ENCODE peak calls at places on chromosomes 16 and 17, in seven cellular contexts. G, P, R, T, C, F and I are unnamed samples.

GRCh38 chr16:46842192-46842895 is 11.4 kb upstream of the C16orf87 start:
- DNase-seq in G (no peak), P (no peak), R (no peak), T (no peak), C (no peak), F (no peak), I (no peak)

GRCh38 chr16:86818701-86819522 is 240.6 kb downstream of the FOXL1 start:
- DNase-seq in G (no peak), P (peak; percentile 23), R (no peak), T (no peak), C (no peak), F (no peak), I (no peak)

GRCh38 chr17:20009302-20010098 is at the start of gene SPECC1:
- DNase-seq in G (peak; percentile 94), P (peak; percentile 81), R (peak; percentile 65), T (no peak), C (peak; percentile 78), F (peak; percentile 62), I (peak; percentile 83)

GRCh38 chr16:57413301-57413730 is 8.7 kb downstream of the CCL17 start:
- DNase-seq in G (no peak), P (no peak), R (no peak), T (peak; percentile 52), C (peak; percentile 60), F (no peak), I (peak; percentile 72)

GRCh38 chr16:10983175-10983558 is 38.8 kb downstream of the CLEC16A start:
- DNase-seq in G (no peak), P (no peak), R (no peak), T (no peak), C (no peak), F (no peak), I (no peak)

GRCh38 chr17:80361495-80362220 is 53.3 kb upstream of the ENDOV start:
- DNase-seq in G (peak; percentile 71), P (peak; percentile 58), R (no peak), T (no peak), C (no peak), F (no peak), I (no peak)

GRCh38 chr17:349666-350065 is 2.9 kb downstream of the RPH3AL start:
- DNase-seq in G (no peak), P (no peak), R (no peak), T (no peak), C (no peak), F (no peak), I (no peak)

GRCh38 chr17:6574689-6575595 is 18.6 kb upstream of the PITPNM3 start:
- DNase-seq in G (no peak), P (peak; percentile 60), R (no peak), T (peak; percentile 40), C (peak; percentile 61), F (no peak), I (peak; percentile 66)

GRCh38 chr17:48725005-48725293 is 2.0 kb downstream of the PRAC2 start:
- DNase-seq in G (no peak), P (no peak), R (no peak), T (no peak), C (no peak), F (no peak), I (no peak)

GRCh38 chr17:60534010-60534555 is 8.0 kb upstream of the APPBP2 start:
- DNase-seq in G (no peak), P (no peak), R (no peak), T (no peak), C (no peak), F (no peak), I (no peak)

GRCh38 chr17:80710716-80711115 is 166.1 kb downstream of the RPTOR start:
- DNase-seq in G (no peak), P (no peak), R (no peak), T (no peak), C (no peak), F (no peak), I (no peak)

GRCh38 chr17:53316073-53316472 is 506.7 kb upstream of the KIF2B start:
- DNase-seq in G (no peak), P (no peak), R (no peak), T (no peak), C (no peak), F (no peak), I (no peak)

GRCh38 chr17:53319947-53320346 is 502.8 kb upstream of the KIF2B start:
- DNase-seq in G (no peak), P (no peak), R (no peak), T (no peak), C (no peak), F (no peak), I (no peak)

GRCh38 chr17:53313746-53314145 is 509.0 kb upstream of the KIF2B start:
- DNase-seq in G (no peak), P (no peak), R (no peak), T (no peak), C (no peak), F (no peak), I (no peak)

GRCh38 chr17:53316988-53317387 is 505.7 kb upstream of the KIF2B start:
- DNase-seq in G (no peak), P (no peak), R (no peak), T (no peak), C (no peak), F (no peak), I (no peak)
- TF ChIP-seq TAF1 in G (no peak), P (no peak), R (no peak), T (no peak), C (no peak), F (no peak), I (no peak)

DNA sequence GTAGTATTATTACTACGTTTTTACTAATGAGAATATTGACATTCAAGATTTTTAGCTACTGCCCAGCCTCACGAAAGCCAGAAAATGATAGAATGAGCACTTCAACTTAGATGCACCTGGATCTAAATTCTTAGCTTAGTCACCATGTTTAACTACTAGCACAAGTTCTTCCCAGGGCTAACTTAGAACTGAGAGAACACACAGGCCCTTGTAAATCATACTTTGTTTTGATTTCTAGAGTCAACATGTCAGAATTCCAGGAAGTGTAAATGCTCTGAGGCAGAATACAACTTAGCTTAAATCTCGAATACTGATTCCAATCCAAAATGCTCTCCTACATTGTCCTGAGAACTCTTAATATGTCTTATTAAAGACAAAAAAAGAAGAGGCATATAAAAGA is 6.8 kb upstream of the ACSM1 start:
- DNase-seq in G (no peak), P (no peak), R (no peak), T (no peak), C (no peak), F (peak; percentile 43), I (no peak)
- TF ChIP-seq POLR2AphosphoS5 in G (no peak), P (no peak), R (no peak), T (no peak), C (no peak), F (no peak), I (no peak)

GRCh38 chr16:24539850-24540484 is 601 bp downstream of the RBBP6 start:
- DNase-seq in G (no peak), P (no peak), R (no peak), T (no peak), C (peak; percentile 25), F (no peak), I (peak; percentile 25)
- TF ChIP-seq TAF1 in G (no peak), P (no peak), R (no peak), T (no peak), C (no peak), F (no peak), I (no peak)

DNA sequence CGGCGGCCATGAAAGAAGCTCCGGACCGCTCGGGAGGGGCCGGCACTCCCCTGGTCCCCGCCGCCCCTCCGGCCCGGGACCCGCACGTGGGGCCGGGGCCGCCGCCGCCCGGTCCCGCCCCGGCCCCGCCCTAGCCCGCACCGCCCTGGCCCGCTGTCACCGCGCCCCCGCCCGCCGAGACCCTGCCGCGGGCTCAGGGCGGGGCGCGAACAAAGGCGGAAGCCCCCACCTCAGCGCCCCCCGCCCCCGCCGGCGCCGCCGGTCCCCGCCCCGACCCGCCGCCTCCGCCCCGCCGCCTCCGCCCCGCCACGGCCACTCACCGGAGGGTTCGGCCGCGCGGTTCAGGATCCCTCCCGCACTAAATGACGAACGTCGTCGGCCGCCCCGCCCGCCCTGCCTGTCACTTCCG is at the start of gene ARHGDIA:
- DNase-seq in G (no peak), P (peak; percentile 95), R (no peak), T (no peak), C (no peak), F (no peak), I (no peak)
- TF ChIP-seq POLR2AphosphoS5 in G (no peak), P (no peak), R (no peak), T (no peak), C (no peak), F (no peak), I (peak; percentile 51)

DNA sequence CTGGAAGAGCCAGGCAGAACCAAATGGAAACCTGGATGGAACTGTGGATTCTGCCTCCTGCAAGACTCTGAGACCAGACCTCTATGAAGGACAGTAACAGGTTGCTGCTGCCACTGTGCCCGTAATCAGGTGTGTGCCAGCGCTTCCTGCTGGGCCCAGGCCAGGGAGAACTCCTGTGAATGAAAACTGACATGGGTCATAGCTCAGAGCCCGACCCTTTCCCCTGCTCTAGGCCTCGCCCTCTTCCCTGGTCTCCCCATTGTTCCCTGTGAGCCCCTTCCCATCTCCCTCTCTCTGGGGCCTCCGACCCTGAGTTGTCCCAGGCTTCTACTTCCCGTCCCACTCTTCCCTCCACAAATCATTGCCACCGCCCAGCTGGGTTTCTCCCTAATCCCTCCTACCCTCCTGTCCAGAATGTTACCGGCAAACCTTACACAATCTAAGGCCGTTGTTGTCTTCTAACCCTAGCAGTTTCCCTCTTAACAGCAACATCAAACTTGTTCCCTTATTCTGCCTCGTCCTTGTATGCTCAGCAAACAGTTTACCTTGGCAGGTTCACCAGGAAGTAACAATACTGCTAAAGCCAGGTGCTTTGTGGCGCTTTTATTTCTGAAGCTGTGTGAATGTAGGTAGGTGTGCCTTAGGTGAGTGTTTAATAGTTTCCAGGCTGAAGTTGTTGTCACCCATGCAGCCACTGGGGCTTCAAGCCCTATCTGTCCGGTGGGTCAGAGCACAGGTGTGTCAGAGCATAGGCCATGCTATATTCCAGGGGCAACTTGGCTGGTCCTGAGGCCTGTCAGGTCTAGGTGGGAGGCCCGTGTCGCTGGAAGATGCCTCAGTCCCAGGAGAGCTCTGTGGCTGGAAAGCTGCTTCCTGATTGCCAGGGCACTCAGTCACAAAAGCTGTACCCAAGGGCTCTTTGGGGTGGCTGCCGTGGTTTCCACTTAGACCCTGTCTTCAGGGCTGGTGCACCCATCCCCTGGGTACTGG is 32.0 kb downstream of the SMPD3 start:
- DNase-seq in G (no peak), P (no peak), R (no peak), T (no peak), C (no peak), F (no peak), I (no peak)
- TF ChIP-seq TAF1 in G (no peak), P (no peak), R (no peak), T (no peak), C (no peak), F (no peak), I (no peak)

GRCh38 chr17:72634621-72635020 is 457.9 kb downstream of the SLC39A11 start:
- DNase-seq in G (no peak), P (no peak), R (no peak), T (no peak), C (no peak), F (no peak), I (no peak)
- TF ChIP-seq POLR2AphosphoS5 in G (no peak), P (no peak), R (no peak), T (no peak), C (no peak), F (no peak), I (no peak)